ENCODE peak calls at places on chromosomes 12 and 14, in seven cellular contexts. D is hepatocyte, Q is K562, A is mucosa of descending colon, R is ovary, E is HCT116, T is psoas muscle. P is an unnamed sample.

GRCh38 chr12:73769337-73769736 is 768.3 kb upstream of the ATXN7L3B start:
- DNase-seq in D (peak; percentile 33), R (no peak), A (no peak), Q (no peak), T (no peak), E (no peak), P (no peak)

GRCh38 chr14:85437143-85437542 is 92.8 kb upstream of the FLRT2 start:
- DNase-seq in R (no peak), D (peak; percentile 38), E (no peak), T (no peak), Q (no peak), A (no peak), P (peak; percentile 14)

GRCh38 chr12:89864419-89864818 is 155.8 kb upstream of the ATP2B1 start:
- DNase-seq in R (no peak), Q (no peak), T (no peak), E (no peak), A (no peak), D (no peak), P (no peak)

GRCh38 chr12:60980558-60980957 is 1279.6 kb upstream of the USP15 start:
- DNase-seq in A (no peak), R (no peak), T (no peak), E (no peak), Q (no peak), D (no peak), P (no peak)

GRCh38 chr12:40565029-40565633 is 127.1 kb upstream of the CNTN1 start:
- DNase-seq in Q (no peak), D (no peak), T (no peak), A (no peak), E (no peak), R (no peak), P (no peak)

GRCh38 chr12:127107744-127108143 is 1159.2 kb upstream of the TMEM132C start:
- DNase-seq in Q (no peak), T (no peak), D (no peak), A (no peak), R (no peak), E (no peak), P (peak; percentile 1)

GRCh38 chr14:103302966-103303365 is 31.1 kb upstream of the EIF5 start:
- DNase-seq in Q (no peak), E (no peak), D (no peak), A (no peak), R (no peak), T (no peak), P (no peak)

GRCh38 chr12:106081606-106082005 is 57.1 kb downstream of the NUAK1 start:
- DNase-seq in T (no peak), E (no peak), Q (no peak), A (no peak), D (no peak), R (no peak), P (no peak)

GRCh38 chr14:65186951-65187350 is 84.6 kb upstream of the MAX start:
- DNase-seq in E (no peak), Q (no peak), T (no peak), R (no peak), D (no peak), A (no peak), P (no peak)

GRCh38 chr12:30378307-30378706 is 317.4 kb downstream of the IPO8 start:
- DNase-seq in T (no peak), E (no peak), A (no peak), D (no peak), Q (no peak), R (no peak), P (no peak)

GRCh38 chr12:51240971-51241370 is 2.3 kb downstream of the DAZAP2 start:
- DNase-seq in T (no peak), Q (no peak), R (no peak), D (no peak), E (no peak), A (no peak), P (no peak)
- H3K4me3 ChIP-seq in T (peak overlapping the region; percentile 100), Q (no peak overlapping the region), R (no peak overlapping the region), D (no peak overlapping the region), E (no peak overlapping the region), A (no peak overlapping the region), P (no peak overlapping the region)

DNA sequence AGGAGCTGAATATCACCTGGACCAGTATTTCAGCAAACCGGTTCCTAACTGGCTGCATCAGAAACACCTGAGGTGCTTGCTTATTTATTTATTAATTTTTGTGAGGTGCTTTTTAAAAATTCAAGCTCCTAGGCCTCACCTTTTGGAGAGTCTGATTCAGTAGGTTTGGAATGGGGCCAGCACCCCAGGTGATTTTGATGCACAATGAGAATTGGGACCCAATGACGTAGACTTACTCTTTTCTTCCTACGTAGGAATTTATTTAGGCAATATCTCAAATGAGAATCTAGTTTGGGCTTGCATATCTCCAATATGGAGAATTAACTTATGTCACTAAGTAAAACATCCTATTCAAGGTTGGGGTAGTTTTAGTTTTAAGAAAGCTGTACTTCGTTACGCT is 7.3 kb downstream of the YEATS4 start:
- DNase-seq in A (no peak), E (no peak), Q (no peak), T (no peak), R (no peak), D (no peak), P (no peak)
- H3K36me3 ChIP-seq in A (no peaks in the 10 kb centered on the region), E (peaks cover 42% of the 10 kb centered on the region), Q (peaks cover 82% of the 10 kb centered on the region), T (no peaks in the 10 kb centered on the region), R (no peaks in the 10 kb centered on the region), D (no peaks in the 10 kb centered on the region), P (peaks cover 38% of the 10 kb centered on the region)

GRCh38 chr12:2961705-2962104 is 2.5 kb downstream of the TEAD4 start:
- DNase-seq in A (no peak), E (no peak), R (no peak), T (no peak), D (no peak), Q (no peak), P (no peak)
- H3K4me3 ChIP-seq in A (no peak overlapping the region), E (no peak overlapping the region), R (no peak overlapping the region), T (peak overlapping the region; percentile 76), D (no peak overlapping the region), Q (no peak overlapping the region), P (peak overlapping the region; percentile 75)

DNA sequence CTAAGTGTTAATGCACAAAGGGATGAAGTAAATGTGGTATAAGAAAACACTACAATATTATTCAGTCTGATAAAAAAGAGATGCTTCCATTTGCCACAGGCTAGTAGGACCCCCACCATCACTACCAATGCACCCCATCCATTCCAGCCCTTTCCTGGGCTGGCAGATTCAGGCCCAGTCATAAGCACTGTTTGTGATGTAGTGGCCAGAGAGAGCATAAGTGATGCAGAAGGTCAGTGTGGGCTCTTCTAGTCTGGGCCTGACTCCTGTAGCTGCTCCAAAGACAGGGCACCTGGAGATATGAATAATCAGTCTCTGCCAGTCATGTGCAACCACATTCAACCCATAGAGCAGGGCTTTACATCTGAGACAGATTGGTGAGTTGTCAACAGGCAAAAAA is 1294.7 kb downstream of the TMEM121 start:
- DNase-seq in R (no peak), T (no peak), Q (no peak), E (no peak), D (no peak), A (no peak), P (no peak)
- H3K36me3 ChIP-seq in R (no peaks in the 10 kb centered on the region), T (no peaks in the 10 kb centered on the region), Q (no peaks in the 10 kb centered on the region), E (no peaks in the 10 kb centered on the region), D (no peaks in the 10 kb centered on the region), A (no peaks in the 10 kb centered on the region), P (no peaks in the 10 kb centered on the region)

GRCh38 chr14:23866269-23866668 is 87.3 kb upstream of the DHRS4 start:
- DNase-seq in Q (no peak), E (no peak), R (no peak), A (no peak), T (no peak), D (no peak), P (no peak)
- H3K4me3 ChIP-seq in Q (no peak overlapping the region), E (no peak overlapping the region), R (no peak overlapping the region), A (no peak overlapping the region), T (no peak overlapping the region), D (no peak overlapping the region), P (no peak overlapping the region)

GRCh38 chr14:21202463-21203358 is 46.8 kb upstream of the OR5AU1 start:
- DNase-seq in T (no peak), R (no peak), D (no peak), E (no peak), A (no peak), Q (no peak), P (no peak)

GRCh38 chr14:21203470-21204166 is 47.8 kb upstream of the OR5AU1 start:
- DNase-seq in D (no peak), R (no peak), Q (no peak), A (no peak), E (no peak), T (no peak), P (no peak)

GRCh38 chr14:21205678-21206581 is 50.1 kb upstream of the OR5AU1 start:
- DNase-seq in D (no peak), Q (no peak), R (no peak), E (no peak), T (no peak), A (no peak), P (no peak)

GRCh38 chr14:21205026-21205677 is 49.3 kb upstream of the OR5AU1 start:
- DNase-seq in T (no peak), E (no peak), D (no peak), R (no peak), A (no peak), Q (no peak), P (no peak)

GRCh38 chr14:21204167-21205025 is 48.5 kb upstream of the OR5AU1 start:
- DNase-seq in T (no peak), R (no peak), E (no peak), A (no peak), D (no peak), Q (no peak), P (no peak)
- H3K36me3 ChIP-seq in T (peaks cover 4% of the 10 kb centered on the region), R (no peaks in the 10 kb centered on the region), E (peaks cover 37% of the 10 kb centered on the region), A (no peaks in the 10 kb centered on the region), D (peaks cover 4% of the 10 kb centered on the region), Q (peaks cover 45% of the 10 kb centered on the region), P (peaks cover 64% of the 10 kb centered on the region)

GRCh38 chr12:100564090-100564489 is 9.4 kb upstream of the GAS2L3 start:
- DNase-seq in T (no peak), R (no peak), D (no peak), E (no peak), A (no peak), Q (no peak), P (no peak)

GRCh38 chr12:100564905-100565467 is 8.5 kb upstream of the GAS2L3 start:
- DNase-seq in R (no peak), T (no peak), E (no peak), A (no peak), D (no peak), Q (no peak), P (no peak)

GRCh38 chr12:100565987-100566545 is 7.4 kb upstream of the GAS2L3 start:
- DNase-seq in T (no peak), D (no peak), E (no peak), A (no peak), Q (no peak), R (no peak), P (no peak)

GRCh38 chr12:100567945-100568344 is 5.5 kb upstream of the GAS2L3 start:
- DNase-seq in E (no peak), A (no peak), Q (no peak), T (no peak), D (no peak), R (no peak), P (no peak)

DNA sequence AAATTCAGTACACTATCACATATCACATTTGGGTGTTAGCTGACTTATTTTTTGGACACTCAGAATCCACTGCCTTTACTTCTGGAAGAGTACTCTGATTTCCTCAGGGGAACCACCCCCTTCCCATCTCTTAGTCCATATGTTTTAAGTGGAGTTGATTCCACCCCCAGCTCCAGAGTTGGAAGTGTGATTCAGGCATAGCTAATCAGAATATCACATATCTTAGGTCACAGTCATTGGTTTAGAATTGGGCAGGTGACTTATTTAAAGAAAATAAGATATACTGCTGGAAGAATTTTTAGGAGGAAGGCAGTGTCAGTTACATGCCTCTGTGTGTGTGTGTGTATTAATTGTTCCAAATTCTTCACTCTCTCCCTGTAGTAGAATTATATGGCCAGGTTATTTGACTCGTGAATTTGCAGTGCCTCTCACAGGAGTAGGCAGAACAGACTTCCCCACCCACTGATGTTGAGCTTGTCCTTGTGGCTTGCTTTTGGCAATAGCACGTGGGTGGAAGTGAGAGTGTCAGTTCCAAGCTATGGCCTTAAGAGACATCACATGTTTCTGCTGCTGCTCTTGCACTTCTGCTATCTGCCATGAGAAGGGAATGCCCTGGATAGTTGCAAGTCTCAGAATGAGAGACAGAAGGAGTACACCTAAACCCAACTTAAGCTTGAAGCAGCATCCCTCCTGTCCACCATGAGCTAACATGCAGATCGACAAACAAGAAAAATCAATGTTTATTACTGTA is 6.4 kb upstream of the GAS2L3 start:
- DNase-seq in A (no peak), E (no peak), Q (no peak), D (no peak), T (no peak), R (no peak), P (no peak)
- H3K4me3 ChIP-seq in A (no peak overlapping the region), E (no peak overlapping the region), Q (no peak overlapping the region), D (no peak overlapping the region), T (no peak overlapping the region), R (no peak overlapping the region), P (no peak overlapping the region)